ENCODE peak calls at places on chromosomes 16 and 17, in six cellular contexts. One of them, this sample, is unnamed.

GRCh38 chr17:39063681-39064069 is 87.8 kb downstream of the PLXDC1 start:
- DNase-seq in GM12891: no peak
- DNase-seq in H1: no peak
- DNase-seq in GM12878: no peak
- DNase-seq in K562: no peak
- DNase-seq in HepG2: no peak
- DNase-seq in this sample: no peak

GRCh38 chr17:14360851-14361250 is 60.0 kb downstream of the HS3ST3B1 start:
- DNase-seq in HepG2: no peak
- DNase-seq in GM12878: no peak
- DNase-seq in H1: no peak
- DNase-seq in K562: no peak
- DNase-seq in GM12891: no peak
- DNase-seq in this sample: no peak

GRCh38 chr17:39461911-39462641 is 790 bp downstream of the CDK12 start:
- DNase-seq in GM12891: no peak
- DNase-seq in HepG2: peak
- DNase-seq in K562: peak
- DNase-seq in GM12878: peak
- DNase-seq in H1: no peak
- DNase-seq in this sample: no peak

GRCh38 chr16:2973081-2973480 is 3.9 kb downstream of the PAQR4 start:
- DNase-seq in GM12878: no peak
- DNase-seq in GM12891: no peak
- DNase-seq in H1: no peak
- DNase-seq in K562: no peak
- DNase-seq in HepG2: no peak
- DNase-seq in this sample: no peak

GRCh38 chr17:29133146-29133713 is 47.0 kb downstream of the MYO18A start:
- DNase-seq in GM12878: no peak
- DNase-seq in HepG2: no peak
- DNase-seq in H1: no peak
- DNase-seq in GM12891: no peak
- DNase-seq in K562: peak
- DNase-seq in this sample: no peak

GRCh38 chr16:30395155-30395991 is at the start of gene ZNF48:
- DNase-seq in K562: peak
- DNase-seq in GM12878: no peak
- DNase-seq in GM12891: peak
- DNase-seq in H1: no peak
- DNase-seq in HepG2: peak
- DNase-seq in this sample: peak

GRCh38 chr17:55577011-55577586 is 65.8 kb upstream of the SMIM36 start:
- DNase-seq in HepG2: no peak
- DNase-seq in GM12878: peak
- DNase-seq in K562: no peak
- DNase-seq in GM12891: no peak
- DNase-seq in H1: no peak
- DNase-seq in this sample: no peak

GRCh38 chr16:17591655-17592405 is 121.1 kb upstream of the XYLT1 start:
- DNase-seq in GM12878: no peak
- DNase-seq in GM12891: no peak
- DNase-seq in K562: no peak
- DNase-seq in H1: no peak
- DNase-seq in HepG2: no peak
- DNase-seq in this sample: no peak

GRCh38 chr17:15106540-15106939 is 158.6 kb downstream of the PMP22 start:
- DNase-seq in GM12891: no peak
- DNase-seq in K562: no peak
- DNase-seq in H1: no peak
- DNase-seq in GM12878: no peak
- DNase-seq in HepG2: no peak
- DNase-seq in this sample: no peak

GRCh38 chr16:31113420-31114124 is 3.9 kb upstream of the KAT8 start:
- DNase-seq in GM12891: no peak
- DNase-seq in GM12878: no peak
- DNase-seq in H1: no peak
- DNase-seq in HepG2: peak
- DNase-seq in K562: no peak
- DNase-seq in this sample: no peak

GRCh38 chr16:1157639-1158455 is 4.9 kb downstream of the CACNA1H start:
- DNase-seq in HepG2: no peak
- DNase-seq in K562: no peak
- DNase-seq in GM12891: no peak
- DNase-seq in GM12878: no peak
- DNase-seq in H1: no peak
- DNase-seq in this sample: no peak

GRCh38 chr16:1160773-1161348 is 8.0 kb downstream of the CACNA1H start:
- DNase-seq in GM12878: no peak
- DNase-seq in K562: no peak
- DNase-seq in H1: no peak
- DNase-seq in GM12891: no peak
- DNase-seq in HepG2: no peak
- DNase-seq in this sample: no peak

GRCh38 chr16:1159973-1160772 is 7.3 kb downstream of the CACNA1H start:
- DNase-seq in K562: peak
- DNase-seq in H1: no peak
- DNase-seq in GM12891: no peak
- DNase-seq in HepG2: peak
- DNase-seq in GM12878: no peak
- DNase-seq in this sample: no peak

GRCh38 chr16:1158456-1159324 is 5.8 kb downstream of the CACNA1H start:
- DNase-seq in H1: no peak
- DNase-seq in HepG2: peak
- DNase-seq in K562: peak
- DNase-seq in GM12891: no peak
- DNase-seq in GM12878: no peak
- DNase-seq in this sample: no peak

DNA sequence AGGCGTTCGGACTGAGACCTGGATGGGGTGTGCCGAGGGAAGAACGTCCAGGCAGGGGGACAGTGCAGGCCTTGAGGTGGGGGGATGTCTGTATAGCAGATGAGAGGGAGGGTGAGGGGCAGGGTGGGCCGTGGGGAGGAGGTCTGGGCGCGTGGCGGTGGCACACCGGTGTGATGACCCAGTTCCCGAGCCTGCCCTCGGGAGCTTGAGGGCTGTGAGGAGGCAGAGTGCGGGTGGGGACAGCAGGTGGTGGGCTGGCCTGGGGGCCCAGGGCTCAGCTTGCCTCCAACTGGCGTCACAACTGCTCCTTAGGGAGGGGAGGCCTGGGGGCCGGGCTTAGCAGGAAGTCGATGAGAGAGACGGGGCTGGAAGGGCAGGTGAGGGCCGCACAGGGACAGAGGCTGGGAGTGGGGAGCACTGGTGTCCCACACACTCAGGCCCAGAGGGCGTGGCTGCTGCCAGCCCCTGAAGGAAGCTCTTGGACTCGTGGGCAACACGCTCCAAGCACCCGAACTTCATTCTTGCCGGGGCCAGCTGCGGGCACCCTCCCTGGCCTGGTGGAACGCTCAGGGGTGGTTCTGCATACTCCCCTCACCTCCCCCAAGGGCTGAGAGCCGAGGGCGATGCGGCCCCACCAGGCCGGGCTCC is 6.5 kb downstream of the CACNA1H start:
- DNase-seq in GM12878: no peak
- DNase-seq in K562: no peak
- DNase-seq in HepG2: peak
- DNase-seq in H1: no peak
- DNase-seq in GM12891: no peak
- DNase-seq in this sample: no peak
- TF ChIP-seq TAF1 in GM12878: no peak
- TF ChIP-seq TAF1 in K562: no peak
- TF ChIP-seq TAF1 in HepG2: no peak
- TF ChIP-seq TAF1 in H1: no peak
- TF ChIP-seq TAF1 in GM12891: no peak
- TF ChIP-seq TAF1 in this sample: no peak

DNA sequence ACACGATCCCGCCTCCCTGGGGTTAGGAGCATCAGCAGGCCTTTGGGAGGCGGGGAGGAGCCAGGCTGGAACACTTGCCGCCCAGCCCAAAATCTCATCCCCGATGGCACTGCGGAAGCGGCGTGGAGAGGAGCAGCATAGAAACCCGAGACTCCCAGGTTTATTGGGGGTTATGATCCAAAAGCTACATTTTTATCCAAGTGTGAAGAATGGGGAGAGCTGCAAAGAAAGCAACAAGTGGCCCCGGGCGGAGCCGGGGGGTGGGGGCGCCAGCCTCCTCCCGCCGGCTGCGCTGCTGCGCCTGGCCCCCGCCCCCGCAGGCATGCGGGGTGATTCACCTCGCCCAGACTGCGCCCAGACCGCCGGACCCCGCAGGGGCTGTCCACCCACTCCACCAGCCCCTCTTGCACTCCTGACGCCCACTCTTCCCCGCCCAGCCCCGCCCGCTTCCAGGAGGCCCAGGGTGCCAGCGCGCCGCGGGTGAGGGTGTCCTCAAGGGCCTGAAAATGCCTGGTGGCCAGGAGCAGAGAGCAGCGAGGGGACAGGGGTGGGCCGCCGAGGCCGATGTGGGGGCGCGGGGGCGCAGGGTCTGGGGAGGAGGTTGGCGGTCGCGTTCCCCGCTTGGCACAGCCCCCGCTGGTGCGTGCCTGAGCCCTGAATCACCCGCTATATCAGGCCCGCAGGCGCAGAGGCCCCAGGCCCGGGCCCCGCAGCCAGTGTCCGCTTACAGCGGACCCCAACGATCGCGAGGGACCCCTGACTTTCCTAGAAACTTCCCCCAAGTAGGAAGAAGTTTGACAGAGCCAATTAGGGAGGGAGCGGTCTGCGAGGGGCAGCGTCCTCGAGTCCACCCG is 1.4 kb downstream of the CAVIN1 start:
- DNase-seq in K562: peak
- DNase-seq in H1: no peak
- DNase-seq in GM12891: no peak
- DNase-seq in GM12878: no peak
- DNase-seq in HepG2: no peak
- DNase-seq in this sample: no peak
- TF ChIP-seq POLR2A in K562: no peak
- TF ChIP-seq POLR2A in H1: no peak
- TF ChIP-seq POLR2A in GM12891: no peak
- TF ChIP-seq POLR2A in GM12878: no peak
- TF ChIP-seq POLR2A in HepG2: no peak
- TF ChIP-seq POLR2A in this sample: no peak

DNA sequence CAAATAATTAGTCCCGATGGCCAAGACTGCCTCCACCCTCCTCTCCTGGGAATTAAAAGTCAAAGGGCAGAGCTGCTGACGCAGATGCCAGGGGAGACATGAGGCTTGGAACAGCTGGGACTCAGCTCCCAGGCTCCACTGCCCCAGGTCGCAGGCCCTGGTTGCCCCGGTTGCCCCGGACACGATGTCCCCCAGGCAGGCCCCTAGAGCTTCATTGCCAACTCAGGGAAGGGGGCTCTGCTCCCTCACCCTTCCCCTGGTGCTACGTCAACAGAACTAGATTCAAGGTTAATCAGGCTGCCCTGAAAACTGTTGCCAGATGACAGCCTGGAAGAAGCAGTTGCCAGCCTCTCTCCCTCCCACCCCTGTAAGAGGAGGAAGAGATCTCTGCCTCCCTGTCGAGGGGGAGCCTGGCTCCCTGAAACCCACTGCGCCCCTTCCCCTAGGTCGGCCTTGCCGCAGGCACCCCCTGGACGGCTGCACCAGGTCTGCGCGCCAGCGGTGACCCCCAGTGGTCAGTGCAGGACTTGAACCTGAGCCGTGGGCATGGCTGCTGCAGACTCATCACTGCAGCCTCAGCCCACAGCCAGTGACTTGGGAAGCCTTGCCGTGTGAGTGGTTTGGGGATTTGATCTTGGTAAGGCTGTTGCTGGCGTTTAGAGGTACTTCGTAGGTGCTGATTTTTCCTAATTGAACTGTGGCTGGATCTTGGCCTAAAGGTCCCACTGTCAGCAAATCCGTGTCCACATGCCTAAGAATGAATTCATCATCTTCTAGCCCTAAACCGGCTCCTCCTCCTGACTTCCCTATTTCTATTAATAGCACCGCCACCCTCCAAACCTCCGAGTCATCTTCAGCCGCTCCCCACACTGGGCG is 84.1 kb upstream of the TOB1 start:
- DNase-seq in GM12878: no peak
- DNase-seq in GM12891: peak
- DNase-seq in HepG2: peak
- DNase-seq in K562: peak
- DNase-seq in H1: no peak
- DNase-seq in this sample: no peak
- TF ChIP-seq POLR2AphosphoS5 in GM12878: no peak
- TF ChIP-seq POLR2AphosphoS5 in GM12891: no peak
- TF ChIP-seq POLR2AphosphoS5 in HepG2: no peak
- TF ChIP-seq POLR2AphosphoS5 in K562: no peak
- TF ChIP-seq POLR2AphosphoS5 in H1: no peak
- TF ChIP-seq POLR2AphosphoS5 in this sample: no peak

GRCh38 chr16:57600952-57601580 is 27.4 kb upstream of the ADGRG1 start:
- DNase-seq in K562: no peak
- DNase-seq in GM12891: no peak
- DNase-seq in GM12878: no peak
- DNase-seq in H1: no peak
- DNase-seq in HepG2: no peak
- DNase-seq in this sample: no peak

GRCh38 chr16:57603110-57604024 is 25.1 kb upstream of the ADGRG1 start:
- DNase-seq in HepG2: no peak
- DNase-seq in H1: no peak
- DNase-seq in K562: no peak
- DNase-seq in GM12878: no peak
- DNase-seq in GM12891: no peak
- DNase-seq in this sample: no peak

GRCh38 chr16:57600048-57600835 is 28.2 kb upstream of the ADGRG1 start:
- DNase-seq in GM12891: no peak
- DNase-seq in HepG2: peak
- DNase-seq in H1: peak
- DNase-seq in K562: peak
- DNase-seq in GM12878: no peak
- DNase-seq in this sample: no peak

GRCh38 chr16:57604177-57604576 is 24.3 kb upstream of the ADGRG1 start:
- DNase-seq in GM12878: no peak
- DNase-seq in HepG2: no peak
- DNase-seq in H1: no peak
- DNase-seq in GM12891: no peak
- DNase-seq in K562: no peak
- DNase-seq in this sample: no peak

GRCh38 chr16:57601801-57602478 is 26.5 kb upstream of the ADGRG1 start:
- DNase-seq in GM12878: peak
- DNase-seq in HepG2: no peak
- DNase-seq in GM12891: no peak
- DNase-seq in K562: peak
- DNase-seq in H1: no peak
- DNase-seq in this sample: no peak
- TF ChIP-seq TAF1 in GM12878: no peak
- TF ChIP-seq TAF1 in HepG2: no peak
- TF ChIP-seq TAF1 in GM12891: no peak
- TF ChIP-seq TAF1 in K562: no peak
- TF ChIP-seq TAF1 in H1: no peak
- TF ChIP-seq TAF1 in this sample: no peak